ENCODE peak calls at places on chromosomes 2 and 18, in seven cellular contexts. One of them, this sample, is unnamed.

GRCh38 chr2:21413082-21413481 is 289.3 kb downstream of the TDRD15 start:
- DNase-seq in hepatocyte: no peak
- DNase-seq in fibroblast of mammary gland: no peak
- DNase-seq in fibroblast of pulmonary artery: no peak
- DNase-seq in HFF-Myc: no peak
- DNase-seq in astrocyte of the cerebellum: no peak
- DNase-seq in right atrium auricular region: no peak
- DNase-seq in this sample: no peak

GRCh38 chr2:173435574-173435973 is 80.9 kb downstream of the CDCA7 start:
- DNase-seq in fibroblast of mammary gland: no peak
- DNase-seq in fibroblast of pulmonary artery: no peak
- DNase-seq in right atrium auricular region: no peak
- DNase-seq in hepatocyte: no peak
- DNase-seq in HFF-Myc: no peak
- DNase-seq in astrocyte of the cerebellum: no peak
- DNase-seq in this sample: no peak

GRCh38 chr2:5322414-5322813 is 369.8 kb upstream of the SOX11 start:
- DNase-seq in fibroblast of mammary gland: no peak
- DNase-seq in HFF-Myc: no peak
- DNase-seq in right atrium auricular region: no peak
- DNase-seq in astrocyte of the cerebellum: no peak
- DNase-seq in fibroblast of pulmonary artery: no peak
- DNase-seq in hepatocyte: no peak
- DNase-seq in this sample: no peak

GRCh38 chr2:10303174-10303633 is 500 bp downstream of the HPCAL1 start:
- DNase-seq in astrocyte of the cerebellum: no peak
- DNase-seq in right atrium auricular region: no peak
- DNase-seq in fibroblast of mammary gland: no peak
- DNase-seq in fibroblast of pulmonary artery: no peak
- DNase-seq in HFF-Myc: no peak
- DNase-seq in hepatocyte: no peak
- DNase-seq in this sample: no peak

GRCh38 chr2:241798081-241798630 is 10.8 kb upstream of the NEU4 start:
- DNase-seq in right atrium auricular region: peak
- DNase-seq in hepatocyte: no peak
- DNase-seq in fibroblast of mammary gland: no peak
- DNase-seq in fibroblast of pulmonary artery: no peak
- DNase-seq in HFF-Myc: no peak
- DNase-seq in astrocyte of the cerebellum: no peak
- DNase-seq in this sample: no peak

GRCh38 chr2:148273158-148273691 is 252.3 kb downstream of the MBD5 start:
- DNase-seq in fibroblast of pulmonary artery: no peak
- DNase-seq in right atrium auricular region: no peak
- DNase-seq in astrocyte of the cerebellum: no peak
- DNase-seq in HFF-Myc: no peak
- DNase-seq in fibroblast of mammary gland: no peak
- DNase-seq in hepatocyte: no peak
- DNase-seq in this sample: no peak

GRCh38 chr2:128772671-128773070 is 454.0 kb upstream of the HS6ST1 start:
- DNase-seq in HFF-Myc: no peak
- DNase-seq in fibroblast of mammary gland: no peak
- DNase-seq in astrocyte of the cerebellum: no peak
- DNase-seq in fibroblast of pulmonary artery: no peak
- DNase-seq in hepatocyte: no peak
- DNase-seq in right atrium auricular region: peak
- DNase-seq in this sample: no peak

GRCh38 chr2:205892141-205893064 is 193.6 kb downstream of the INO80D start:
- DNase-seq in fibroblast of mammary gland: no peak
- DNase-seq in astrocyte of the cerebellum: peak
- DNase-seq in right atrium auricular region: no peak
- DNase-seq in fibroblast of pulmonary artery: peak
- DNase-seq in HFF-Myc: no peak
- DNase-seq in hepatocyte: no peak
- DNase-seq in this sample: no peak

GRCh38 chr2:29224693-29225551 is 109.7 kb downstream of the CLIP4 start:
- DNase-seq in hepatocyte: no peak
- DNase-seq in fibroblast of mammary gland: no peak
- DNase-seq in fibroblast of pulmonary artery: no peak
- DNase-seq in astrocyte of the cerebellum: no peak
- DNase-seq in right atrium auricular region: no peak
- DNase-seq in HFF-Myc: no peak
- DNase-seq in this sample: no peak

GRCh38 chr2:154386186-154386585 is 312.3 kb upstream of the KCNJ3 start:
- DNase-seq in fibroblast of mammary gland: no peak
- DNase-seq in HFF-Myc: no peak
- DNase-seq in astrocyte of the cerebellum: no peak
- DNase-seq in fibroblast of pulmonary artery: no peak
- DNase-seq in hepatocyte: no peak
- DNase-seq in right atrium auricular region: no peak
- DNase-seq in this sample: no peak

GRCh38 chr18:48292787-48293409 is 116.3 kb downstream of the ZBTB7C start:
- DNase-seq in right atrium auricular region: peak
- DNase-seq in HFF-Myc: no peak
- DNase-seq in hepatocyte: no peak
- DNase-seq in fibroblast of mammary gland: no peak
- DNase-seq in fibroblast of pulmonary artery: no peak
- DNase-seq in astrocyte of the cerebellum: no peak
- DNase-seq in this sample: no peak

GRCh38 chr2:70991742-70992141 is 2.9 kb downstream of the TEX261 start:
- DNase-seq in hepatocyte: no peak
- DNase-seq in fibroblast of pulmonary artery: no peak
- DNase-seq in fibroblast of mammary gland: no peak
- DNase-seq in astrocyte of the cerebellum: no peak
- DNase-seq in HFF-Myc: no peak
- DNase-seq in right atrium auricular region: no peak
- DNase-seq in this sample: no peak

GRCh38 chr2:201855356-201855755 is 49.0 kb downstream of the CDK15 start:
- DNase-seq in fibroblast of pulmonary artery: no peak
- DNase-seq in HFF-Myc: no peak
- DNase-seq in fibroblast of mammary gland: peak
- DNase-seq in astrocyte of the cerebellum: no peak
- DNase-seq in hepatocyte: no peak
- DNase-seq in right atrium auricular region: no peak
- DNase-seq in this sample: no peak

GRCh38 chr2:62362561-62362960 is 143.4 kb downstream of the TMEM17 start:
- DNase-seq in right atrium auricular region: no peak
- DNase-seq in fibroblast of pulmonary artery: no peak
- DNase-seq in hepatocyte: peak
- DNase-seq in HFF-Myc: no peak
- DNase-seq in astrocyte of the cerebellum: no peak
- DNase-seq in fibroblast of mammary gland: no peak
- DNase-seq in this sample: no peak

GRCh38 chr2:181822097-181822496 is 69.4 kb upstream of the ITPRID2 start:
- DNase-seq in right atrium auricular region: no peak
- DNase-seq in astrocyte of the cerebellum: no peak
- DNase-seq in HFF-Myc: no peak
- DNase-seq in hepatocyte: no peak
- DNase-seq in fibroblast of pulmonary artery: no peak
- DNase-seq in fibroblast of mammary gland: no peak
- DNase-seq in this sample: no peak

DNA sequence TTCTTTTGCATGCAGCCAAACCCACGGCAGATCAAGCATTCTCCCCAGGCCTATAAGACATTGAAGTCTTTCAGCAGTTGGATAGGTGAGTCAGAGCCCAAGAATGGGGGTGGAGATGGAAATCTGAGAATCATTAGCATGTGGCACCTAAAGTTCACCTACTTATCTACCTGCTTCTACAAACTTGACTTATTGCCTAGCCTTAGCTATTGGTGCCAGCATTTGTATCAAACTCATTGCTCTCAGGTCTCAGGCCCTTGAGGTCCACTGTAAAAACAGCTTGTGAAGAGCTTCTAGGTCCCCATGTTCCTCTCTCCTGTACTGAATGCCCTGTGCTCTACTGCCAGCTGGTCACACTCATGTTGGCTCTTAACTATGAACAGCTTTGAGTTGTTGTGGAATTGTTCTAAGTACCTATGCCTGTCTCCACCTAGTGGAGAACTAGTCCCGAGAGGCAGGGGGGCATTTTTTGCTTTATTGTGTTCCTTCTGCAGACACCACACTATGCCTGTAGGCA is 278.4 kb upstream of the SPRED2 start:
- DNase-seq in fibroblast of mammary gland: peak
- DNase-seq in hepatocyte: no peak
- DNase-seq in HFF-Myc: peak
- DNase-seq in right atrium auricular region: no peak
- DNase-seq in fibroblast of pulmonary artery: peak
- DNase-seq in astrocyte of the cerebellum: no peak
- DNase-seq in this sample: no peak
- TF ChIP-seq CTCF in fibroblast of mammary gland: peak
- TF ChIP-seq CTCF in hepatocyte: peak
- TF ChIP-seq CTCF in HFF-Myc: peak
- TF ChIP-seq CTCF in right atrium auricular region: no peak
- TF ChIP-seq CTCF in fibroblast of pulmonary artery: peak
- TF ChIP-seq CTCF in astrocyte of the cerebellum: peak
- TF ChIP-seq CTCF in this sample: no peak

GRCh38 chr2:30707304-30707903 is 99.8 kb downstream of the CAPN13 start:
- DNase-seq in fibroblast of pulmonary artery: no peak
- DNase-seq in fibroblast of mammary gland: no peak
- DNase-seq in HFF-Myc: no peak
- DNase-seq in astrocyte of the cerebellum: no peak
- DNase-seq in hepatocyte: no peak
- DNase-seq in right atrium auricular region: no peak
- DNase-seq in this sample: no peak
- TF ChIP-seq CTCF in fibroblast of pulmonary artery: no peak
- TF ChIP-seq CTCF in fibroblast of mammary gland: no peak
- TF ChIP-seq CTCF in HFF-Myc: no peak
- TF ChIP-seq CTCF in astrocyte of the cerebellum: no peak
- TF ChIP-seq CTCF in hepatocyte: no peak
- TF ChIP-seq CTCF in right atrium auricular region: peak
- TF ChIP-seq CTCF in this sample: no peak

DNA sequence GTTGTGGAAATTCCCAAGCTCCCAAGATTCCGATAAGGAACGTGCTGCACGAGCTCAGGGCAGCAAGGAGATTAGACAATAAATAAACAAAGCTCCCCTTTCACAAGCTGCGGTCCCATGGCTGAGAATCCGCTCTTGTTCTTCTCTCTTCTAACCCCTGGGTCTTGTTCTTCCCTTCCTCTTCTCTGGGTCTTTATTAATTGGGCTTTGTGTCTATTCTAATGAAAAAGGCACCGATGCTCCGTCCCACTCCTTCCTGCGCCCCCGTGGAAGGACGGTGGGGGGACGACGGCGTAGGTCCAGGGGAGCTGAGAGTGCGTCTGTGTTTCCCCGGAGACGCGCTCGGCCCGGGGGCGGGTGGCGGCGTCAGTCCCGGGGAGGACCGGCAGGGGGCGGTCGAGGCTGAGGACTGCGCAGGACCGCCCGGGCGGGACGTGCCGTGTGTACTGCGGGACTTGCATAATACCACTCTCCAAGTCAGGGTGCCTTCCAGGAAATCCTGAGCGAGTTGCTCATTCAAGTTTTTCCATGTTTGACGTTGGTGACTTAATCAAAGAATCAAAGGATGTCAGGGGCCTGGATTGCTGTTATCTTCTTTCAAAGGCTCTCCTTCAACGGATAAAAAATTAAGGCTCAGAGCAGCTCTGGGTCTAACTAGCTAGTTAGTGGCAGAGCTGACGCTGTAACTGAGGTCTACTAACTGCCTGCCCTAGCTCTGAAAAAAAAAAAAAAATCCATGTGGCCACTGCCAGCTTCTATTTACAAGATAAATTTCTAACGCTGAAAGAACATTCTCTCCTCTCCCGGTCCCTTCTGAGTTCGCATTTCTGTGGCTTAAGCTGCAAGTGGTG is 321.4 kb downstream of the TGIF1 start:
- DNase-seq in astrocyte of the cerebellum: peak
- DNase-seq in hepatocyte: peak
- DNase-seq in HFF-Myc: peak
- DNase-seq in fibroblast of mammary gland: peak
- DNase-seq in fibroblast of pulmonary artery: peak
- DNase-seq in right atrium auricular region: peak
- DNase-seq in this sample: peak
- TF ChIP-seq CTCF in astrocyte of the cerebellum: peak
- TF ChIP-seq CTCF in hepatocyte: peak
- TF ChIP-seq CTCF in HFF-Myc: peak
- TF ChIP-seq CTCF in fibroblast of mammary gland: peak
- TF ChIP-seq CTCF in fibroblast of pulmonary artery: peak
- TF ChIP-seq CTCF in right atrium auricular region: peak
- TF ChIP-seq CTCF in this sample: peak

DNA sequence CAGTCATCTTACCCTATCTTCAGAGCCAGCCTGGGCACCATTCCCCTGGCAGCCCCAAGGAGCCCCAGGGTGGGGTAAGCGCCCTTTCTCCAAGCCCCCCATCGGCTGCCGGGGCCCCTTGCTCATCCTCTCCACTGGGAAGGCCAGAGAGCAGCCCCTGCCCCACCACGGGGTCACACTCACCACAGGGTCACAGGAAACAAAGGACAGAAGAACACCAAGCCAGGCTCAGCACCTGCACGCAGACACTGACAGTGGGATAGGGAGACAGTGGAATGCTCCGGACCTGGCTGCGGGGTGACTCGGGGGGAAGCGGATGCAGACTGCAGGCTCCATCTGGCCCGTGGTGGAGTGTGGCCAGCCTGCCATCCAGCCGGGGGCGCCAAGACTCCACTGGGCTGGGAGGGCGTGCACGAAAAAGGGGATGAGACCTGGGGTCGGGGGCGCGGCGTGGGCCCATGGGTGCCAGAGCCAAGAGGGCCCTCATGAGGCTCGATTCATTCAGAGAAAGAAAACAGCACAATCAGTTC is 21.1 kb downstream of the HDAC4 start:
- DNase-seq in fibroblast of pulmonary artery: no peak
- DNase-seq in hepatocyte: no peak
- DNase-seq in fibroblast of mammary gland: no peak
- DNase-seq in HFF-Myc: no peak
- DNase-seq in astrocyte of the cerebellum: no peak
- DNase-seq in right atrium auricular region: no peak
- DNase-seq in this sample: no peak
- TF ChIP-seq CTCF in fibroblast of pulmonary artery: no peak
- TF ChIP-seq CTCF in hepatocyte: no peak
- TF ChIP-seq CTCF in fibroblast of mammary gland: no peak
- TF ChIP-seq CTCF in HFF-Myc: no peak
- TF ChIP-seq CTCF in astrocyte of the cerebellum: no peak
- TF ChIP-seq CTCF in right atrium auricular region: no peak
- TF ChIP-seq CTCF in this sample: no peak

DNA sequence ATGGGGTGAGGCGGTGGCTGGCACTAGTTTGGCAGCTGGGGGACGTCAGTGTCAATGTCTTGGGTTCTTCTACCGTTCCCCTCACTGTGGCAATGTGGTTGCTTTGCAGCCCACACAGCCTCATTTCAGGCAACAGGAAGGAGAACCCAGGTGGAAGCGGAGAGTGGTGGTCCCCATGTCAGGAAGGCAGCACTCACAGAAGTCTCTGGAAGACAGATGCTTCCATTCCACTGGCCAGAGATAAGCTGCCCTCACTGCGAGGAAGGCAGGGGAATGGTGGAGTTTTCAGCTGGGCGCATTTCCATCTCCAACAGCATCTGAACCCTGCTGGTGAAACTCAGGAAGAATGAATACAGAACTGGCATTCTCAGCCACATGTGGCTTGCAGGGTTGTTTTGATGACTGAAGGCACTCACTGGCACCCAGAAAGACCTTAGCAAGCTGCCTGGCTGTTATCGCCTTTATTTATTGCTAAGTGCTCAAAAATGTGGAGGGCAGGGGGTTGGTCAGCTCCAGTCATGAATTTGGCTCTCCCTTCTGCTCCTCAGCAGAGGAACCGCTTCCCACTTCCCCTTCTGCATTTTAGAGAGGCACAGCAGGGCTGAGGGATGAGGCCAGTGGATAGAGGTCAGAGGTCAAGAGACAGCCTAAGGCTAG is 19.4 kb downstream of the KCNIP3 start:
- DNase-seq in HFF-Myc: no peak
- DNase-seq in fibroblast of mammary gland: peak
- DNase-seq in fibroblast of pulmonary artery: peak
- DNase-seq in astrocyte of the cerebellum: peak
- DNase-seq in right atrium auricular region: no peak
- DNase-seq in hepatocyte: no peak
- DNase-seq in this sample: no peak
- TF ChIP-seq CTCF in HFF-Myc: no peak
- TF ChIP-seq CTCF in fibroblast of mammary gland: no peak
- TF ChIP-seq CTCF in fibroblast of pulmonary artery: no peak
- TF ChIP-seq CTCF in astrocyte of the cerebellum: peak
- TF ChIP-seq CTCF in right atrium auricular region: no peak
- TF ChIP-seq CTCF in hepatocyte: no peak
- TF ChIP-seq CTCF in this sample: no peak

This sample was measured in nephron progenitor cell.